ENCODE peak calls at places on chromosomes 7 and 10, in ten cellular contexts. D is Panc1; P is central memory CD8-positive, alpha-beta T cell; L is HEK293T; W is AG08395; X is T-helper 9 cell; U is thoracic aorta; J is heart left ventricle; Y is activated naive CD4-positive, alpha-beta T cell; R is activated T-helper 1 cell treated with anti-CD3 and anti-CD28 coated beads, Interleukin-12 subunit alpha, Interleukin-12 subunit beta, Interleukin-2, Interleukin-4 antibody, amounts not matched to agents 30 ng/mL and 10 ng/mL and 1 ng/mL, durations not matched to agents 14 hours and 24 hours and 36 hours. I is an unnamed sample.

GRCh38 chr10:77846718-77847311 is 79.7 kb downstream of the DLG5 start:
- DNase-seq in R (peak; percentile 37), W (peak; percentile 81), D (peak; percentile 56), X (peak; percentile 63), P (peak; percentile 47), L (peak; percentile 84), Y (no peak), J (peak; percentile 76), U (peak; percentile 11), I (peak; percentile 71)

GRCh38 chr10:42488416-42488815 is 150.0 kb downstream of the ZNF33B start:
- DNase-seq in J (no peak), R (no peak), Y (no peak), D (no peak), P (no peak), L (no peak), W (peak; percentile 50), U (no peak), X (no peak), I (no peak)

GRCh38 chr10:48509974-48510692 is 94.7 kb downstream of the ARHGAP22 start:
- DNase-seq in L (peak; percentile 21), W (no peak), U (no peak), J (peak; percentile 19), Y (no peak), P (no peak), X (no peak), D (no peak), R (no peak), I (no peak)

GRCh38 chr7:30880941-30881340 is 30.7 kb upstream of the AQP1 start:
- DNase-seq in U (no peak), D (no peak), R (no peak), W (no peak), Y (no peak), X (no peak), J (no peak), P (no peak), L (no peak), I (no peak)

GRCh38 chr10:62426600-62426999 is 52.4 kb downstream of the ZNF365 start:
- DNase-seq in D (no peak), R (no peak), U (no peak), L (no peak), X (no peak), J (no peak), Y (no peak), P (no peak), W (no peak), I (no peak)

GRCh38 chr7:1886361-1887064 is 216.4 kb downstream of the ELFN1 start:
- DNase-seq in X (no peak), Y (no peak), D (no peak), J (no peak), W (no peak), P (no peak), L (no peak), U (no peak), R (no peak), I (no peak)

GRCh38 chr7:114086491-114086905 is 167.7 kb upstream of the PPP1R3A start:
- DNase-seq in R (no peak), U (no peak), P (no peak), D (no peak), W (no peak), Y (no peak), J (peak; percentile 25), L (peak; percentile 26), X (no peak), I (no peak)

GRCh38 chr10:70567603-70568002 is 34.9 kb downstream of the PRF1 start:
- DNase-seq in P (no peak), D (no peak), J (no peak), X (no peak), Y (no peak), U (no peak), W (no peak), L (no peak), R (no peak), I (no peak)